ENCODE peak calls at places on chromosomes 5 and 9, in six cellular contexts. L is RWPE1, V is H9, M is right lobe of liver, Q is psoas muscle, Z is tibial artery. T is an unnamed sample.

GRCh38 chr9:95819636-95820035 is 55.9 kb upstream of the ERCC6L2 start:
- DNase-seq in L (no peak), V (no peak), M (no peak), Q (no peak), Z (no peak), T (no peak)

GRCh38 chr9:97638666-97639065 is 5.0 kb downstream of the NCBP1 start:
- DNase-seq in L (no peak), V (no peak), M (no peak), Q (no peak), Z (no peak), T (no peak)

GRCh38 chr9:94639996-94640376 is 668 bp upstream of the FBP1 start:
- DNase-seq in L (no peak), V (peak), M (no peak), Q (no peak), Z (no peak), T (no peak)

GRCh38 chr9:130200038-130200979 is 28.1 kb downstream of the NCS1 start:
- DNase-seq in L (no peak), V (no peak), M (no peak), Q (no peak), Z (peak), T (no peak)

GRCh38 chr9:87479801-87480201 is 17.9 kb upstream of the DAPK1 start:
- DNase-seq in L (no peak), V (no peak), M (peak), Q (no peak), Z (peak), T (no peak)

GRCh38 chr5:127290019-127290945 is at the start of gene MEGF10:
- DNase-seq in L (peak), V (peak), M (no peak), Q (peak), Z (no peak), T (no peak)

GRCh38 chr9:75146229-75146628 is 57.9 kb downstream of the OSTF1 start:
- DNase-seq in L (no peak), V (no peak), M (no peak), Q (no peak), Z (no peak), T (no peak)

GRCh38 chr9:119827126-119827525 is 457.9 kb upstream of the BRINP1 start:
- DNase-seq in L (no peak), V (no peak), M (no peak), Q (no peak), Z (no peak), T (no peak)

GRCh38 chr5:74546796-74547195 is 93.7 kb downstream of the ENC1 start:
- DNase-seq in L (peak), V (no peak), M (no peak), Q (no peak), Z (no peak), T (no peak)

GRCh38 chr5:73031839-73032238 is 76.0 kb downstream of the FCHO2 start:
- DNase-seq in L (peak), V (no peak), M (no peak), Q (peak), Z (no peak), T (no peak)

GRCh38 chr5:37662789-37663475 is 176.9 kb downstream of the GDNF start:
- DNase-seq in L (no peak), V (no peak), M (no peak), Q (no peak), Z (no peak), T (no peak)

GRCh38 chr5:124659798-124660197 is 86.6 kb downstream of the ZNF608 start:
- DNase-seq in L (no peak), V (no peak), M (no peak), Q (no peak), Z (no peak), T (no peak)

GRCh38 chr5:54570923-54571322 is 53.4 kb downstream of the SNX18 start:
- DNase-seq in L (peak), V (no peak), M (no peak), Q (no peak), Z (peak), T (peak)

GRCh38 chr9:129181246-129181645 is 3.2 kb upstream of the IER5L start:
- DNase-seq in L (no peak), V (no peak), M (no peak), Q (no peak), Z (no peak), T (no peak)

GRCh38 chr5:9156282-9156681 is 389.6 kb downstream of the SEMA5A start:
- DNase-seq in L (peak), V (peak), M (no peak), Q (peak), Z (no peak), T (no peak)

GRCh38 chr9:115170674-115171073 is 52.7 kb upstream of the TNC start:
- DNase-seq in L (peak), V (peak), M (no peak), Q (peak), Z (no peak), T (no peak)

GRCh38 chr5:16013334-16014065 is 166.1 kb downstream of the MARCHF11 start:
- DNase-seq in L (no peak), V (no peak), M (no peak), Q (no peak), Z (no peak), T (no peak)

GRCh38 chr9:38707885-38708640 is 11.9 kb downstream of the FAM240B start:
- DNase-seq in L (no peak), V (peak), M (no peak), Q (no peak), Z (no peak), T (no peak)

GRCh38 chr5:144120781-144121180 is 49.7 kb downstream of the YIPF5 start:
- DNase-seq in L (no peak), V (no peak), M (no peak), Q (no peak), Z (no peak), T (no peak)

GRCh38 chr9:16158063-16158462 is 605.2 kb downstream of the CCDC171 start:
- DNase-seq in L (no peak), V (no peak), M (no peak), Q (no peak), Z (no peak), T (no peak)

GRCh38 chr5:120465281-120465961 is 1.3 kb downstream of the PRR16 start:
- DNase-seq in L (peak), V (peak), M (no peak), Q (peak), Z (peak), T (peak)

GRCh38 chr5:109656829-109657228 is 32.9 kb upstream of the MAN2A1 start:
- DNase-seq in L (peak), V (no peak), M (peak), Q (peak), Z (peak), T (peak)

GRCh38 chr5:57232293-57233033 is 58.6 kb downstream of the GPBP1 start:
- DNase-seq in L (no peak), V (no peak), M (no peak), Q (no peak), Z (no peak), T (no peak)

GRCh38 chr5:20353481-20353880 is 365.5 kb upstream of the CDH18 start:
- DNase-seq in L (peak), V (no peak), M (no peak), Q (no peak), Z (no peak), T (no peak)

GRCh38 chr5:81630721-81631120 is 120.2 kb downstream of the SSBP2 start:
- DNase-seq in L (no peak), V (no peak), M (no peak), Q (no peak), Z (no peak), T (no peak)

GRCh38 chr5:64773533-64773932 is 4.8 kb downstream of the CWC27 start:
- DNase-seq in L (no peak), V (no peak), M (no peak), Q (no peak), Z (no peak), T (no peak)

GRCh38 chr9:134617836-134618162 is 23.8 kb upstream of the COL5A1 start:
- DNase-seq in L (no peak), V (no peak), M (peak), Q (no peak), Z (no peak), T (peak)

GRCh38 chr5:78755822-78756429 is 107.4 kb upstream of the LHFPL2 start:
- DNase-seq in L (no peak), V (no peak), M (no peak), Q (no peak), Z (no peak), T (no peak)

GRCh38 chr5:122693963-122694362 is 80.9 kb upstream of the SNX2 start:
- DNase-seq in L (no peak), V (no peak), M (no peak), Q (no peak), Z (no peak), T (no peak)
- H3K27ac ChIP-seq in L (no peak), V (no peak), M (no peak), Q (no peak), Z (no peak), T (no peak)

DNA sequence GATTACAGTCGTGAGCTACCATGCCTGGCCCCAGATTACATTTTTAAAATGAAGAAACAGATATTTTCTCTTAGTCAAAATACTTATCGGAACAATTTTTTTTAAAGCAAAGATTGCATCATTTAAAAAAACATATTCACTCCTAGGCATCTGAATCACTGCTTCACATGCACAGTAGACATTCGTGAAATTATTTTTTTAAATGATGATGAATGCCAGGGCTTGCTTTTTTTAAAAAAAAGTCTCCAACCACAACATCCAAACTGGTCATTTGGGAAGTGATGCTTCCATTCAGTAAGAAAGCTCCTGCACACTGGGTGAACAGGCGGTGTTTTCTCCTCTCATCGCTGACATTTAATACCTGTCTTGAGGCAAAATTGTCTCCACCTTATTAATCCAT is 223.0 kb upstream of the DMRT1 start:
- DNase-seq in L (no peak), V (no peak), M (no peak), Q (no peak), Z (no peak), T (no peak)
- H3K27ac ChIP-seq in L (no peak), V (no peak), M (no peak), Q (no peak), Z (peak), T (peak)

GRCh38 chr9:71929223-71929622 is 17.8 kb downstream of the C9orf85 start:
- DNase-seq in L (peak), V (no peak), M (no peak), Q (no peak), Z (no peak), T (no peak)
- H3K27ac ChIP-seq in L (no peak), V (no peak), M (no peak), Q (no peak), Z (no peak), T (no peak)

DNA sequence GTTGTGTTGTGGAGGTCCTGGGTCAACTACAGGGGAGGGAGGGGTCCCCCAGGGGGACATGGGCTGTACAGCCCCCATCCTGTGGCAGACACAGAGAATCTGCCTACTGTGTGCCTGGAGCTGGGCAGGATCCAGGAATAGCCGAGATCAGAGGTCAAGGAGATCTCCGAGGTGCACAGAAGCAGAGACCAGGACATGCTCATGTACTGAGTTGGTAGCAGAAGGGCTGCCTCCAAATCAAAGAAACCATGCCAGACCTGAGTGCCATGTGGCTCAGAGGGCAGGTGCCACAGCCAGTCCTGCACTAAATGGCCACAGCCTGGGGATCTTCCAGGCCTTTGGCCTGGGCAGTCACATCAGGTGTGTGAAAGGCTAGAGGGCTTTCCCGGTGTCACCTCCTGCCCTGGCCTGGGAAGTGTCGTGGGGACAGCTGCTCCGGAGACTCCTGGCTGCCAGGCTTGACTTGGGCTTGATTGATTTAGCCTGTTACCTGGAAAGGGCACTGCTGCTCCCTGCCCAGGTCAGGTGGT is 27.8 kb downstream of the GSN start:
- DNase-seq in L (no peak), V (no peak), M (peak), Q (no peak), Z (no peak), T (no peak)
- H3K27ac ChIP-seq in L (peak), V (no peak), M (peak), Q (peak), Z (peak), T (peak)

DNA sequence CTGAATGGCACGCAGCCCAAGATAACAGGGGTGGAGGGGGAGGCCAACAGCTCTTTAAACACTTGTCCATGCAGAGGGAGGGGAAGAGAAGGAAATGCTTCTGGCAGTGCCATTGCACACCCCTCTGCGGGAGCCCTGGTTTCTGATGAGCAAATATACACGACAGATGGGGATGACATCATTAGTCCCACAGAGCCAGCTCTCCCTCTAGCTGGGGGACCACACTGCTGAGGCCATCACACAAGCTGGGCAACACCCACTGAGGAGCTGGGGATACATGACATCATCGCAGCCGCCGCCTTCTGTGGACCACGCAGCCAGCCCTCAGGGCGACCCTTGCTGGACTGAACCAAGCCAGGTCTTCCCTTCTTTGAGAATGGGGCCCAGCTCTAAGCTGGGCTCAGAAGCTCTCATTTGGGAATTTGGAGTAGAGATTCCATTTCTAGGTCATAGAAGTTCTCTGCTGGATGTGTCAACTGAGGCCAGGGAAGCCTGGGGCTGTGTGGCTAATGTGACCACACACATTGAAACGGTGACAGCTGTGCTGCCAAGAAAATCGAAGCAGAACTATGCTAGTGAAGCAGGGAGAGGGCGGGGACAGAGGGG is 79.4 kb downstream of the PRRT1B start:
- DNase-seq in L (no peak), V (no peak), M (no peak), Q (no peak), Z (no peak), T (no peak)
- H3K27ac ChIP-seq in L (peak), V (no peak), M (no peak), Q (peak), Z (no peak), T (no peak)

GRCh38 chr9:33765411-33765810 is 29.9 kb upstream of the PRSS3 start:
- DNase-seq in L (peak), V (no peak), M (no peak), Q (no peak), Z (no peak), T (no peak)
- H3K27ac ChIP-seq in L (no peak), V (no peak), M (no peak), Q (no peak), Z (no peak), T (no peak)

GRCh38 chr9:79813262-79813646 is 241.5 kb downstream of the TLE4 start:
- DNase-seq in L (no peak), V (no peak), M (no peak), Q (no peak), Z (no peak), T (no peak)
- H3K27ac ChIP-seq in L (no peak), V (no peak), M (no peak), Q (no peak), Z (no peak), T (no peak)

GRCh38 chr5:52481216-52481615 is 306.5 kb upstream of the ITGA1 start:
- DNase-seq in L (peak), V (no peak), M (no peak), Q (no peak), Z (no peak), T (no peak)
- H3K27ac ChIP-seq in L (no peak), V (no peak), M (no peak), Q (no peak), Z (no peak), T (no peak)

DNA sequence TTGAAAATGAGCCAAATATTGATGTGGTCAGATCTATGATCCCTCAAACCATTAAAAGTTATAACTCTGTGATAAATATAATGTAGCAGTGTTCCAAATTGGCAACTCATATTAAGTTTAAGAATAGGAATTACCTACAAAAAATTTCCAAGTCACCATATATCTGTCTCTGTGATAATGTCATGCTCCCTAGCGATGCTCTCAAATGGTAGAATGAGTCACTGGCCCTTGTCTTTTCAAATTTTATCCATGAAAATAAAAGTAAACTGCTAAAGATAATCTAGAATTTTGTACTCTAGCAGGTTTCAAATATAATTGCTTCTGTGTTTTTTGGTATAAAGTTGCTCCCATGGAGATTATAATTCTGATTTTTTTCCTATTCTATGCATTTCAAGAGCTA is 277.1 kb downstream of the PDE4D start:
- DNase-seq in L (no peak), V (no peak), M (no peak), Q (no peak), Z (no peak), T (no peak)
- H3K27ac ChIP-seq in L (no peak), V (no peak), M (no peak), Q (peak), Z (no peak), T (no peak)

DNA sequence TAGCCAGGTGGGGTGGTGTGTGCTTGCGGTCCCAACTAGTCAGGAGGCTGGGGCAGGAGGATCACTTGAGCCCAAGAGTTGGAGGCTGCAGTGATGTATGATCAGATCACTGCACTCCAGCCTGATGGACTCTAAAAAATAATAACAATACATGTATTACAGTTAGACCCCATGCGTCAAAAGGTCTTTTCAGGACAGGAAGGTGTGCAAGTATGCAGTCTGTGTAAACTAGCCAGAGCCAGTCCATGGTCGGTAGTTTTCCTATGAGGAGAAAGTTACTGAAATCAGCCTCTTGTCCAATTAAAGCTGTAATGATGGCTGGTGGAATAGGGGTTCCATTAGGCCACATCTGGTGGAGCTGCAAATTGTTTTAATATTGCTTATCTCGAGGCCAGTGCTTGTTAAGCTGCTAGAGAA is 1.5 kb upstream of the STOM start:
- DNase-seq in L (no peak), V (no peak), M (no peak), Q (no peak), Z (no peak), T (no peak)
- H3K27ac ChIP-seq in L (peak), V (no peak), M (peak), Q (peak), Z (peak), T (peak)